ENCODE peak calls at places on chromosomes 3 and 15, in ten cellular contexts. D, W, T, P, M, L, X, N, J and O are unnamed samples.

GRCh38 chr3:32457971-32458471 is 44.6 kb downstream of the CMTM6 start:
- DNase-seq in D (no peak), W (no peak), T (no peak), P (no peak), M (no peak), L (no peak), X (no peak), N (no peak), J (peak; percentile 76), O (no peak)

GRCh38 chr3:53134631-53135232 is 4.5 kb upstream of the RFT1 start:
- DNase-seq in D (peak; percentile 76), W (peak; percentile 93), T (peak; percentile 92), P (peak; percentile 89), M (peak; percentile 88), L (peak; percentile 85), X (peak; percentile 77), N (no peak), J (peak; percentile 59), O (peak; percentile 94)

GRCh38 chr3:4983739-4984510 is 4.7 kb downstream of the BHLHE40 start:
- DNase-seq in D (no peak), W (peak; percentile 53), T (no peak), P (peak; percentile 87), M (peak; percentile 72), L (peak; percentile 81), X (peak; percentile 64), N (peak; percentile 88), J (peak; percentile 77), O (peak; percentile 70)

GRCh38 chr3:54653456-54654195 is 274.2 kb downstream of the LRTM1 start:
- DNase-seq in D (no peak), W (no peak), T (no peak), P (no peak), M (no peak), L (no peak), X (no peak), N (peak; percentile 74), J (no peak), O (no peak)

GRCh38 chr3:119236756-119237155 is 3.9 kb downstream of the B4GALT4 start:
- DNase-seq in D (no peak), W (no peak), T (peak; percentile 61), P (no peak), M (no peak), L (no peak), X (no peak), N (no peak), J (no peak), O (no peak)

GRCh38 chr3:103388214-103388613 is 953.4 kb downstream of the ZPLD1 start:
- DNase-seq in D (no peak), W (no peak), T (no peak), P (no peak), M (no peak), L (no peak), X (no peak), N (no peak), J (no peak), O (no peak)

GRCh38 chr3:149352556-149352955 is 19.1 kb upstream of the TM4SF18 start:
- DNase-seq in D (peak; percentile 62), W (peak; percentile 76), T (peak; percentile 79), P (peak; percentile 84), M (peak; percentile 62), L (peak; percentile 69), X (peak; percentile 49), N (no peak), J (peak; percentile 4), O (peak; percentile 89)

GRCh38 chr3:127373701-127374625 is 86.1 kb upstream of the PRR20G start:
- DNase-seq in D (no peak), W (no peak), T (no peak), P (peak; percentile 5), M (peak; percentile 29), L (no peak), X (no peak), N (no peak), J (no peak), O (peak; percentile 88)

GRCh38 chr3:31172336-31172735 is 277.9 kb upstream of the GADL1 start:
- DNase-seq in D (no peak), W (no peak), T (no peak), P (no peak), M (no peak), L (no peak), X (no peak), N (no peak), J (no peak), O (no peak)

DNA sequence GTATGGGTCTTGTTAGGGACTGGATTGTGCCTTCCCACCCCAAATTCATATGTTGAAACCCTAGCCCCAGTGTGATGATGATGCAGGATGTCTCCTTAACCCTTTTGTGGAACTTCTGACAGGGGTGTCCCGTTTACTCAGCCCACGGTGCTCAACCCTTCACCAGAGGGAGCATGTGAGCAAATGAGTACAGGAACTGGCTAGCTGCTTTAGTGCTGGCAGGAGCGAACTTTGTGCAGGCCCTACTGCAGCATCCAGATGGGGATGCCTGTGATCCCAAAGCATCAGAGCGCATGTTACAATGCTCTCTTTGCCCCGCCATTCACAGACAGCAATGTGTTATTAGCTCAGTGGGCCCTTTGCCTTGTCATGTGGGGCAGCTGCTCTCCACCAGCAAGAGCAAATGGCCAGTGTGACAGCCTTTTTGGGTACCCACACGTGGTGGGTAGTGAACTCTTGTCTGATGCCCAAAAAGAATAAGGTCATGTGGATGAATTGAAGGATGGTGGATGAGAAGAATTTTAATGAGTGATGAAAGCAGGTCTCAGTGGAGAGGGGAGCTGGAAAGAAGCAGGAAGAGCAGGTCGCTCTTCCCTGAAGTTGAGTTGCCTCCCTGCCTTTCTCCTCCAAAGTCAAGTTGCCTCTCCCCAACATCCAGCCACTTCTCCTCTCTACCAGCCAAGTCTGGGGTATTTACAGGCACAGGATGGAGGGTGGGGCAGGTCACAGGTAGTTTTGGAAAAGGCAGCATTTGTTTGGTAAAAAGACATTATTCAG is 63.3 kb upstream of the STRIT1 start:
- DNase-seq in D (no peak), W (no peak), T (no peak), P (peak; percentile 23), M (no peak), L (no peak), X (peak; percentile 33), N (no peak), J (no peak), O (peak; percentile 78)
- TF ChIP-seq CTCF in D (no peak), W (no peak), T (no peak), P (peak; percentile 45), M (no peak), L (no peak), X (peak; percentile 25), N (peak; percentile 19), J (no peak), O (peak; percentile 74)

GRCh38 chr3:37198547-37198946 is 24.2 kb upstream of the LRRFIP2 start:
- DNase-seq in D (no peak), W (no peak), T (no peak), P (no peak), M (no peak), L (no peak), X (no peak), N (no peak), J (no peak), O (no peak)

GRCh38 chr3:37202035-37202434 is 27.7 kb upstream of the LRRFIP2 start:
- DNase-seq in D (no peak), W (no peak), T (no peak), P (no peak), M (no peak), L (no peak), X (no peak), N (no peak), J (no peak), O (no peak)

GRCh38 chr3:37198996-37199395 is 24.6 kb upstream of the LRRFIP2 start:
- DNase-seq in D (no peak), W (no peak), T (no peak), P (peak; percentile 29), M (no peak), L (no peak), X (no peak), N (no peak), J (no peak), O (no peak)

GRCh38 chr3:37200141-37200540 is 25.8 kb upstream of the LRRFIP2 start:
- DNase-seq in D (no peak), W (no peak), T (no peak), P (no peak), M (no peak), L (no peak), X (no peak), N (no peak), J (no peak), O (peak; percentile 68)

DNA sequence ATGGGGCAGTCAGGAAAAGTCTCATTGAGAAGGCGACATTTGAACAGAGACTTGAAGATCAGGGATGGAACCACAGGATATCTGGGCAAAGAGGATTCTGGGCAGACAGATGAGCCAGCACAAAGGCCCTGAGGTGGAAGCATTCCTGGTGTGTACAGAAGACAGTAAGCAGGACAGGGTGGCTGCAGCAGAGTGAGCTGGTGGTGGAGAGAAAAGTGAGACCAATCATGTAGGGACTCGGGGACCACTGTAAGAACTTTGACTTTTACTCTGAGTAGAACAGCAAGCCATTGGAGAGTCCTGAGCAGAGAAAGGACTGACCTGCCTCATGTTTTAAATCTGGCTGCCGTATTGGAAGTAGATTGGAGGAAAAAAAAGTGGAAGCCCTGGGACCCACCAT is 29.9 kb upstream of the LRRFIP2 start:
- DNase-seq in D (no peak), W (no peak), T (no peak), P (no peak), M (no peak), L (no peak), X (no peak), N (no peak), J (no peak), O (no peak)
- H3K27ac ChIP-seq in D (no peak overlapping the region), W (no peak overlapping the region), T (no peak overlapping the region), P (no peak overlapping the region), M (no peak overlapping the region), L (no peak overlapping the region), X (no peak overlapping the region), N (no peak overlapping the region), J (no peak overlapping the region), O (no peak overlapping the region)

GRCh38 chr15:74785716-74786032 is 3.8 kb downstream of the CSK start:
- DNase-seq in D (peak; percentile 46), W (no peak), T (no peak), P (no peak), M (no peak), L (no peak), X (no peak), N (no peak), J (no peak), O (no peak)
- H3K4me1 ChIP-seq in D (peaks cover 82% of the 10 kb centered on the region), W (peaks cover 50% of the 10 kb centered on the region), T (peaks cover 89% of the 10 kb centered on the region), P (peaks cover 29% of the 10 kb centered on the region), M (peaks cover 52% of the 10 kb centered on the region), L (peaks cover 69% of the 10 kb centered on the region), X (peaks cover 78% of the 10 kb centered on the region), N (peaks cover 26% of the 10 kb centered on the region), J (peaks cover 68% of the 10 kb centered on the region), O (peaks cover 6% of the 10 kb centered on the region)

GRCh38 chr15:84671211-84671610 is 13.2 kb upstream of the NMB start:
- DNase-seq in D (no peak), W (no peak), T (no peak), P (no peak), M (no peak), L (no peak), X (no peak), N (no peak), J (no peak), O (no peak)

GRCh38 chr15:84666373-84666772 is 8.4 kb upstream of the NMB start:
- DNase-seq in D (no peak), W (no peak), T (no peak), P (no peak), M (no peak), L (no peak), X (no peak), N (no peak), J (no peak), O (no peak)

GRCh38 chr15:84668221-84668982 is 10.4 kb upstream of the NMB start:
- DNase-seq in D (no peak), W (no peak), T (no peak), P (no peak), M (no peak), L (no peak), X (no peak), N (no peak), J (no peak), O (no peak)

GRCh38 chr15:84669726-84670125 is 11.7 kb upstream of the NMB start:
- DNase-seq in D (no peak), W (no peak), T (no peak), P (no peak), M (no peak), L (no peak), X (no peak), N (no peak), J (no peak), O (no peak)
- TF ChIP-seq CTCF in D (no peak), W (no peak), T (no peak), P (no peak), M (no peak), L (no peak), X (no peak), N (no peak), J (no peak), O (no peak)